ENCODE peak calls at places on chromosome 2, in eight cellular contexts. Z is prostate gland; Q is right cardiac atrium; O is aorta; G is neural progenitor cell; B is naive thymus-derived CD4-positive, alpha-beta T cell; S is breast epithelium; T is cardiac muscle cell. W is an unnamed sample. For H3K4me1, the result is how much of the 10 kb centered on the place peaks cover.

GRCh38 chr2:231604101-231604684 is 11.5 kb downstream of the TEX44 start:
- DNase-seq in Z (peak), Q (peak), O (peak), G (peak), B (no peak), S (peak), T (no peak), W (peak)

GRCh38 chr2:21821697-21822227 is 698.0 kb downstream of the TDRD15 start:
- DNase-seq in Z (no peak), Q (no peak), O (no peak), G (no peak), B (no peak), S (no peak), T (no peak), W (no peak)

GRCh38 chr2:201118957-201119848 is 3.2 kb downstream of the CFLAR start:
- DNase-seq in Z (no peak), Q (no peak), O (no peak), G (peak), B (peak), S (no peak), T (peak), W (no peak)

GRCh38 chr2:137511526-137511925 is 452.7 kb upstream of the HNMT start:
- DNase-seq in Z (no peak), Q (no peak), O (no peak), G (no peak), B (no peak), S (no peak), T (no peak), W (no peak)

GRCh38 chr2:104701471-104701911 is 152.4 kb upstream of the POU3F3 start:
- DNase-seq in Z (no peak), Q (no peak), O (no peak), G (no peak), B (no peak), S (no peak), T (no peak), W (no peak)

GRCh38 chr2:137957033-137957432 is 7.2 kb upstream of the HNMT start:
- DNase-seq in Z (no peak), Q (no peak), O (no peak), G (no peak), B (no peak), S (no peak), T (no peak), W (no peak)

GRCh38 chr2:65177754-65178442 is 48.0 kb upstream of the RAB1A start:
- DNase-seq in Z (no peak), Q (no peak), O (no peak), G (no peak), B (no peak), S (no peak), T (peak), W (no peak)

GRCh38 chr2:232731470-232731869 is 34.3 kb downstream of the GIGYF2 start:
- DNase-seq in Z (no peak), Q (no peak), O (no peak), G (no peak), B (no peak), S (no peak), T (no peak), W (no peak)

GRCh38 chr2:12269041-12269972 is 447.4 kb upstream of the TRIB2 start:
- DNase-seq in Z (no peak), Q (no peak), O (no peak), G (no peak), B (no peak), S (no peak), T (no peak), W (no peak)

GRCh38 chr2:215277942-215278341 is 33.9 kb upstream of the ATIC start:
- DNase-seq in Z (no peak), Q (no peak), O (no peak), G (no peak), B (no peak), S (no peak), T (no peak), W (no peak)

GRCh38 chr2:190526105-190526708 is 8.3 kb downstream of the NEMP2 start:
- DNase-seq in Z (no peak), Q (no peak), O (no peak), G (no peak), B (no peak), S (no peak), T (no peak), W (no peak)

GRCh38 chr2:223877771-223878410 is 40.5 kb upstream of the AP1S3 start:
- DNase-seq in Z (no peak), Q (no peak), O (no peak), G (no peak), B (no peak), S (no peak), T (no peak), W (no peak)

GRCh38 chr2:40874380-40874779 is 422.5 kb upstream of the SLC8A1 start:
- DNase-seq in Z (no peak), Q (no peak), O (no peak), G (no peak), B (no peak), S (no peak), T (no peak), W (no peak)

GRCh38 chr2:235570966-235571692 is 77.3 kb downstream of the AGAP1 start:
- DNase-seq in Z (no peak), Q (no peak), O (peak), G (no peak), B (no peak), S (no peak), T (no peak), W (no peak)

GRCh38 chr2:237411683-237412349 is 2.1 kb downstream of the COL6A3 start:
- DNase-seq in Z (no peak), Q (no peak), O (peak), G (no peak), B (no peak), S (no peak), T (no peak), W (no peak)

GRCh38 chr2:237408280-237408679 is 5.7 kb downstream of the COL6A3 start:
- DNase-seq in Z (no peak), Q (peak), O (peak), G (no peak), B (no peak), S (no peak), T (no peak), W (peak)

GRCh38 chr2:237413293-237414055 is 490 bp downstream of the COL6A3 start:
- DNase-seq in Z (no peak), Q (no peak), O (no peak), G (no peak), B (no peak), S (no peak), T (no peak), W (no peak)

GRCh38 chr2:237412646-237413292 is 1.2 kb downstream of the COL6A3 start:
- DNase-seq in Z (no peak), Q (no peak), O (peak), G (no peak), B (no peak), S (no peak), T (no peak), W (no peak)

GRCh38 chr2:237410949-237411635 is 2.9 kb downstream of the COL6A3 start:
- DNase-seq in Z (no peak), Q (no peak), O (no peak), G (no peak), B (no peak), S (no peak), T (no peak), W (no peak)
- H3K4me1 ChIP-seq in Z (under half), Q (under half), O (under half), G (under half), B (under half), S (under half), T (under half), W (under half)

GRCh38 chr2:70703900-70704549 is 64.0 kb downstream of the ADD2 start:
- DNase-seq in Z (no peak), Q (no peak), O (no peak), G (peak), B (no peak), S (no peak), T (no peak), W (no peak)
- H3K4me1 ChIP-seq in Z (under half), Q (under half), O (under half), G (under half), B (under half), S (under half), T (under half), W (under half)

DNA sequence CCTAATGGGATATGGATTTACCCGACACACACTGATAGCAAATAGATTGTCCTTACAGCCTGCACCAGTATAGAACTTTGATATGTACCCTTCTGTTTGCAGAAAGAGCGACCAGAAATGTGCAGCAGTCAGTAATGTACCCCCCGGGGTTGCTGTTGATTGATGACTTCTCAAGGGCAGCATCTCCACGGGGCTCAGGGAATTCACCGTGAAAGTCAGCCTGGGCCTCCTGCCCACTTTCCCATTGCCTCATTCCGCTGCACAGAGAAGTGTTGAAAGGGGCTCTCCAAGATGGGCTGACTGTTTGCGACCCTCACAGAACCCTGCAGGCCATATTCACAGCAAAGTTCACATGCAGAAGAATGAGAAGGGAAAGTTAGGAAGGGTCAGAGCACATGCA is 241.3 kb downstream of the PRKCE start:
- DNase-seq in Z (no peak), Q (no peak), O (no peak), G (no peak), B (no peak), S (no peak), T (peak), W (peak)
- H3K4me1 ChIP-seq in Z (under half), Q (under half), O (under half), G (under half), B (under half), S (under half), T (half or more), W (under half)

GRCh38 chr2:152406119-152406835 is 71.3 kb downstream of the FMNL2 start:
- DNase-seq in Z (no peak), Q (no peak), O (no peak), G (no peak), B (no peak), S (no peak), T (no peak), W (no peak)

GRCh38 chr2:152407204-152407721 is 72.3 kb downstream of the FMNL2 start:
- DNase-seq in Z (peak), Q (peak), O (peak), G (peak), B (no peak), S (no peak), T (peak), W (peak)

GRCh38 chr2:152407806-152408205 is 72.8 kb downstream of the FMNL2 start:
- DNase-seq in Z (no peak), Q (no peak), O (no peak), G (no peak), B (no peak), S (no peak), T (no peak), W (no peak)

GRCh38 chr2:152405206-152406118 is 70.5 kb downstream of the FMNL2 start:
- DNase-seq in Z (peak), Q (no peak), O (no peak), G (no peak), B (no peak), S (no peak), T (no peak), W (no peak)

GRCh38 chr2:152406836-152407161 is 71.8 kb downstream of the FMNL2 start:
- DNase-seq in Z (no peak), Q (no peak), O (no peak), G (no peak), B (no peak), S (no peak), T (no peak), W (no peak)
- H3K4me1 ChIP-seq in Z (under half), Q (under half), O (under half), G (half or more), B (under half), S (under half), T (under half), W (half or more)

DNA sequence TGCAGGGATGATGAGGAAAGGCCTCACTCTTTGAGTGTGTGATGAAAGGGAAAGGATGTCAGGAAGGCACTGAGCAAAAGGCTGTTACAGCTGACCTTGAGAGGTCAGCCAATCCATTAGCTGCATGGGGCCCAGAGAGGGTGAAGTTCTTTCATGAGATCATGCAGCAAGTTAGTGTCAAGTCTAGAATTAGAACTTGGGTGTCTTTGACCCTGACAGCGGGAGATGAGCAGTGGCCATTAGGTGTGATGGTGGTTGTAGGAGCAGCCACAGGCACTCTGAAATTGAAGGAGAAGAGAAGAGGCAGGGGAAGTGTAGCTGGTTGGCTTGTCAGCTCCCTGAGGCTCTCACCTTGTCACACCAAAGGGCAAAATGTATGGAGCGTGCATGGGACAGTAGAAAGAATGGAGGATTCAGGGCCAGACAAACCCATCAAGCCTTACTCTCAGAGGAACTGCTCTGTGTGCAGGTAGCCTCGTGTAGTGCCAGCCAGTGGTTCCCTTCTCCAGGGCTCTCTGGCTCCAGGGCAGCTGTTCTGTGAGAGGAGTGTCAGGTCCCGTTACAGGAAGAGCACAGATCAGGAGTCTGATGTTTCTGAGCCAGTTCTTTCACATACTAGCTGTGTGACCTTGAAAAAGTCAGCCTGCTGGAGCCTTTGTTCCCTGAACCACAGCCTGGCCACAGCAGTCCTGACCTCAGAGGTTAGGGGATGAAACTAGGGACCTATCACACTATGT is 35.9 kb downstream of the MAP4K4 start:
- DNase-seq in Z (no peak), Q (no peak), O (no peak), G (no peak), B (no peak), S (no peak), T (peak), W (no peak)
- H3K4me1 ChIP-seq in Z (under half), Q (under half), O (under half), G (under half), B (half or more), S (under half), T (under half), W (half or more)

GRCh38 chr2:96154506-96155380 is 9.5 kb upstream of the DUSP2 start:
- DNase-seq in Z (no peak), Q (no peak), O (peak), G (no peak), B (peak), S (no peak), T (no peak), W (no peak)
- H3K4me1 ChIP-seq in Z (under half), Q (under half), O (under half), G (under half), B (half or more), S (under half), T (under half), W (under half)

W was measured in left ventricle myocardium inferior.